ENCODE peak calls at places on chromosomes 13 and 19, in ten cellular contexts. V is left lung, M is PC-9, Z is psoas muscle, C is body of pancreas, F is suprapubic skin, R is ascending aorta, T is Peyer's patch, J is Caco-2, U is tibial artery. H is an unnamed sample. For H3K4me1, the result is how much of the 10 kb centered on the place peaks cover.

GRCh38 chr13:54144809-54145208 is 1116.2 kb downstream of the OLFM4 start:
- DNase-seq in J (no peak), V (no peak), M (no peak), T (no peak), C (no peak), Z (no peak), U (no peak), F (no peak), R (no peak), H (no peak)

GRCh38 chr19:45451181-45451849 is 16.5 kb upstream of the FOSB start:
- DNase-seq in F (peak), M (peak), T (peak), R (no peak), V (no peak), Z (peak), J (no peak), C (peak), U (peak), H (no peak)

GRCh38 chr13:24152292-24153214 is 8.0 kb upstream of the SPATA13 start:
- DNase-seq in U (no peak), R (no peak), F (no peak), M (no peak), T (no peak), C (no peak), V (no peak), J (no peak), Z (no peak), H (no peak)

GRCh38 chr19:58261968-58262921 is 16.5 kb upstream of the ZNF8 start:
- DNase-seq in Z (no peak), J (no peak), F (no peak), M (peak), V (no peak), U (no peak), T (no peak), C (no peak), R (no peak), H (no peak)

GRCh38 chr13:82688400-82688999 is 1193.8 kb downstream of the SLITRK1 start:
- DNase-seq in R (no peak), U (no peak), F (no peak), M (peak), T (no peak), C (no peak), J (no peak), V (no peak), Z (no peak), H (no peak)

GRCh38 chr13:97359181-97360057 is 74.5 kb upstream of the RAP2A start:
- DNase-seq in U (peak), M (peak), J (peak), T (peak), C (peak), R (no peak), V (no peak), Z (no peak), F (no peak), H (peak)

GRCh38 chr19:2189880-2190279 is 26.1 kb downstream of the DOT1L start:
- DNase-seq in J (no peak), U (no peak), F (no peak), V (no peak), T (no peak), M (no peak), Z (no peak), C (no peak), R (no peak), H (no peak)

GRCh38 chr13:49302817-49303216 is 55.1 kb downstream of the CDADC1 start:
- DNase-seq in C (no peak), T (no peak), R (no peak), U (no peak), Z (no peak), F (no peak), V (peak), J (no peak), M (no peak), H (no peak)

GRCh38 chr19:12872941-12873890 is 8.0 kb downstream of the DNASE2 start:
- DNase-seq in F (peak), J (peak), M (peak), C (peak), R (no peak), Z (peak), U (peak), V (no peak), T (peak), H (no peak)

GRCh38 chr19:47769534-47769933 is 9.0 kb upstream of the SELENOW start:
- DNase-seq in Z (no peak), T (no peak), M (no peak), V (no peak), F (no peak), U (no peak), R (no peak), C (no peak), J (no peak), H (no peak)

GRCh38 chr19:38658462-38659306 is 11.2 kb downstream of the ACTN4 start:
- DNase-seq in T (no peak), V (no peak), F (no peak), J (peak), Z (no peak), R (no peak), U (peak), C (peak), M (peak), H (no peak)

GRCh38 chr13:27918041-27918917 is 1.5 kb upstream of the PDX1 start:
- DNase-seq in Z (no peak), F (no peak), U (no peak), R (no peak), M (no peak), C (peak), T (no peak), V (no peak), J (peak), H (no peak)

GRCh38 chr19:5795382-5795919 is 4.5 kb upstream of the DUS3L start:
- DNase-seq in T (no peak), C (no peak), U (no peak), M (no peak), F (no peak), Z (no peak), J (no peak), V (no peak), R (no peak), H (no peak)

GRCh38 chr13:93635687-93636086 is 409.1 kb downstream of the GPC6 start:
- DNase-seq in Z (no peak), C (no peak), U (peak), J (no peak), R (no peak), V (no peak), F (no peak), T (no peak), M (no peak), H (no peak)

GRCh38 chr19:4962085-4962619 is 6.8 kb upstream of the KDM4B start:
- DNase-seq in F (no peak), T (no peak), R (no peak), Z (no peak), J (no peak), V (no peak), M (no peak), U (no peak), C (no peak), H (no peak)

GRCh38 chr13:35927554-35927953 is 203.6 kb downstream of the DCLK1 start:
- DNase-seq in J (no peak), R (no peak), F (no peak), C (no peak), U (no peak), M (peak), Z (no peak), V (no peak), T (no peak), H (no peak)

GRCh38 chr13:101346161-101346560 is 70.1 kb downstream of the NALCN start:
- DNase-seq in V (no peak), J (no peak), Z (no peak), R (no peak), U (no peak), M (no peak), F (no peak), C (no peak), T (no peak), H (no peak)

GRCh38 chr19:28319208-28319607 is 893.7 kb downstream of the UQCRFS1 start:
- DNase-seq in C (no peak), R (no peak), T (no peak), U (no peak), F (no peak), V (no peak), M (no peak), Z (no peak), J (no peak), H (no peak)

GRCh38 chr19:51272183-51272817 is 21.4 kb downstream of the SIGLECL1 start:
- DNase-seq in Z (no peak), J (no peak), F (no peak), U (no peak), T (no peak), C (no peak), V (no peak), R (no peak), M (no peak), H (peak)

GRCh38 chr19:42244452-42245220 is 2.2 kb upstream of the GSK3A start:
- DNase-seq in T (peak), M (peak), U (peak), F (peak), J (peak), Z (peak), C (peak), V (peak), R (peak), H (peak)

GRCh38 chr19:44847144-44848035 is 1.3 kb downstream of the NECTIN2 start:
- DNase-seq in F (peak), T (peak), C (peak), R (peak), M (peak), Z (peak), V (peak), J (peak), U (peak), H (peak)

GRCh38 chr19:13633109-13633508 is 126.8 kb upstream of the CACNA1A start:
- DNase-seq in V (no peak), F (no peak), R (no peak), C (peak), T (peak), J (no peak), Z (no peak), M (no peak), U (no peak), H (no peak)

GRCh38 chr19:38912600-38913514 is 871 bp upstream of the CCER2 start:
- DNase-seq in U (no peak), Z (no peak), C (no peak), T (no peak), F (no peak), M (peak), J (no peak), R (no peak), V (peak), H (no peak)

GRCh38 chr13:110278859-110279258 is 28.1 kb downstream of the COL4A1 start:
- DNase-seq in Z (no peak), C (no peak), U (no peak), M (no peak), J (no peak), V (no peak), F (no peak), T (peak), R (no peak), H (peak)

GRCh38 chr19:42254083-42254849 is 662 bp downstream of the ERF start:
- DNase-seq in V (peak), U (peak), M (no peak), C (peak), R (no peak), Z (peak), T (peak), F (peak), J (no peak), H (no peak)

GRCh38 chr13:55038230-55038629 is 2009.6 kb downstream of the OLFM4 start:
- DNase-seq in C (no peak), F (no peak), V (no peak), Z (no peak), M (no peak), U (no peak), T (no peak), R (no peak), J (no peak), H (no peak)

GRCh38 chr19:12230751-12231733 is 63.6 kb downstream of the ZNF44 start:
- DNase-seq in R (no peak), J (no peak), M (peak), C (no peak), T (no peak), U (no peak), Z (no peak), F (no peak), V (no peak), H (no peak)

DNA sequence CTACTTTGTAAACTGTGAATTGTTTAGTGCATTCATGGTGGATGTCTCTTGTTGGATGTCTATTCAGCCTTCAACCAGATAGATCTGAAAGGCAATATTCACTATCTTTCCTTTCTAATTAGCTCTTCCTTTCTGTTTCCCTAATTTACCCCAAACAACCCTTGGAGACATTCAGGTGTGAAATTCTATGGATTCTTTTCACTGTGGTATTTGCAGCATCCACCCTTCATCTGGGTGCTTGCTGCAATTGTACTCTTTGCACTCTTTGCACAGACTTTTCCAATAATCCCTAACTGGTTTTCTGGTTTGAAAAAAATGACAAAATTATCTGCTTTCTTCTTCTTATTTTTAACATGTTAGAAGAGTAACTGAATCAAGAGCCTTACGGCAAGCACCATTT is 56.5 kb downstream of the KL start:
- DNase-seq in F (no peak), C (no peak), T (no peak), Z (no peak), M (no peak), R (no peak), J (no peak), U (no peak), V (no peak), H (no peak)
- H3K4me1 ChIP-seq in F (under half), C (under half), T (under half), Z (under half), M (under half), R (under half), J (under half), U (under half), V (under half), H (under half)

DNA sequence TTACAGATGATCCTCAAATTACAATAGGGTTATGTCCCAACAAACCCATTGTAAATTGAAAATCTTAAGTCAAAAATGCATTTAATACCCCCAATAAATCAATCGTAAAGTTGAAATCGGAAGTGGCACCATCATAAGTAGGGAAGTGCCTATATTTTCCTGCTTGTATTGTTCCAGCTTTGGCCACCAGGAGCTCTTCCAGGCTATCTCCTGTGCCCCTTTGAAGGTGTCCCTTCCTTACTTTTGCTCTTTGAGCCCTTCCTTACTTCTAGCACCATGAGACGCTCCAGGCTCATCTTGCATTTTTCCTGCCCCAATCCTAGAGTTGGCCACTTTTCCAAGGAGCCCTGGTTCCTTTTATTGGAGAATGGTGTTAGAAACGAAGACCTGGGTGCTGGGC is 163.0 kb upstream of the TSC22D1 start:
- DNase-seq in R (no peak), U (no peak), C (no peak), F (no peak), M (no peak), J (no peak), T (no peak), V (no peak), Z (no peak), H (no peak)
- TF ChIP-seq CTCF in R (no peak), U (no peak), C (no peak), F (no peak), M (peak), J (no peak), T (no peak), V (no peak), Z (no peak), H (no peak)

DNA sequence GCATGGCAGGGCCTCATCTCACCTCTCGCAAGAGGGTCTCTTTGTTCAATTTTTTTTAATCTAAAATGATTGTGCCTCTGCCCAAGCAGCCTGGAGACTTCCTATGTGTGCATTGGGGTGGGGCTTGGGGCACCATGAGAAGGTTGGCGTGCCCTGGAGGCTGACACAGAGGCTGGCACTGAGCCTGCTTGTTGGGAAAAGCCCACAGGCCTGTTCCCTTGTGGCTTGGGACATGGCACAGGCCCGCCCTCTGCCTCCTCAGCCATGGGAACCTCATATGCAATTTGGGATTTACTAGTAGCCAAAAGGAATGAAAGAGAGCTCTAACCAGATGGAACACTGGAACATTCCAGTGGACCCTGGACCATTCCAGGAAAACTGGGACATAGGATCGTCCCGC is 8.0 kb downstream of the FXYD3 start:
- DNase-seq in R (peak), T (no peak), M (peak), J (no peak), V (peak), C (peak), U (peak), F (no peak), Z (peak), H (no peak)
- H3K4me1 ChIP-seq in R (under half), T (under half), M (half or more), J (under half), V (under half), C (under half), U (under half), F (half or more), Z (under half), H (under half)

GRCh38 chr13:78689011-78689410 is 30.1 kb upstream of the OBI1 start:
- DNase-seq in C (no peak), V (no peak), R (no peak), Z (no peak), U (no peak), F (no peak), J (no peak), M (no peak), T (no peak), H (no peak)
- TF ChIP-seq CTCF in C (no peak), V (no peak), R (no peak), Z (peak), U (no peak), F (no peak), J (no peak), M (no peak), T (peak), H (peak)

DNA sequence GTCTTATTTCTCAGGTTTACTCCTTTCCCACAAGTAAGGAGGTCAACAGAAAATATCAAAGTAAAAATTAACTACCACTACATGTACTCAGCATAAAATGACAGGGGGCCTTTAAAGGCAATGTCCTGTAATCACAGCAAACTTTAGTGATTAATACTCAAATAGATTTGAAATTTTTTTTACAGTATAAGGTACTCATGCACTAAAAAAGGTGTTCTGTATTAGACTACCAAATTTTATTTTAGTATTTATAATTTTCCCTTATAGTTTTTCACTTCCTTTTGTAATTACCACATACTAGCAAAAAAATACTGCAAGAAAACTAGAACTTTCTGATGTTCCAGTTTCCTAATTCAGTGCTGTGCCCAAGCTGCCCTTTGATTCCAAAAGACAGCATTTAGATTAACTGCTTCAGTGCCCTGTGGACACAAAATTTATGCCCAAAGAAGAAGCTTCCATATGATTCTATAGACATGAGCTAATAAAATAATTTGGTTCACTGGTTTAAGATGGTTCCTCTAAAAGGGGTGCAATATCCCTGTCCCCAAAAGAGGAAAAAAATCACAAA is 70.6 kb downstream of the KLF12 start:
- DNase-seq in C (no peak), F (no peak), J (no peak), Z (no peak), M (no peak), U (no peak), T (no peak), R (no peak), V (no peak), H (no peak)
- H3K4me1 ChIP-seq in C (under half), F (under half), J (under half), Z (under half), M (under half), U (under half), T (under half), R (under half), V (under half), H (under half)

GRCh38 chr13:51921790-51922740 is 60.3 kb downstream of the CCDC70 start:
- DNase-seq in U (no peak), M (no peak), Z (no peak), F (no peak), R (no peak), T (no peak), V (no peak), C (no peak), J (peak), H (no peak)

GRCh38 chr13:51924756-51925544 is 63.2 kb downstream of the CCDC70 start:
- DNase-seq in J (no peak), F (no peak), V (no peak), M (no peak), C (no peak), R (no peak), Z (no peak), U (no peak), T (no peak), H (no peak)

GRCh38 chr13:51922771-51923480 is 61.2 kb downstream of the CCDC70 start:
- DNase-seq in M (no peak), C (no peak), U (no peak), J (peak), F (no peak), Z (no peak), R (no peak), T (no peak), V (no peak), H (no peak)

GRCh38 chr13:51925865-51926527 is 64.2 kb downstream of the CCDC70 start:
- DNase-seq in T (no peak), V (no peak), R (no peak), U (no peak), C (no peak), F (no peak), M (no peak), Z (no peak), J (peak), H (no peak)

GRCh38 chr13:51923983-51924539 is 62.3 kb downstream of the CCDC70 start:
- DNase-seq in F (no peak), Z (no peak), C (no peak), R (no peak), U (no peak), T (no peak), V (no peak), J (no peak), M (no peak), H (no peak)
- TF ChIP-seq CTCF in F (no peak), Z (no peak), C (no peak), R (no peak), U (no peak), T (peak), V (no peak), J (peak), M (peak), H (no peak)

GRCh38 chr13:114314074-114314912 is at the start of gene CHAMP1:
- DNase-seq in Z (peak), R (peak), T (peak), U (peak), F (peak), V (peak), C (peak), M (peak), J (peak), H (peak)

GRCh38 chr13:114311908-114312307 is 2.4 kb upstream of the CHAMP1 start:
- DNase-seq in F (no peak), R (no peak), M (no peak), C (no peak), U (no peak), J (no peak), Z (no peak), V (no peak), T (no peak), H (no peak)

GRCh38 chr13:114313061-114313860 is 1.0 kb upstream of the CHAMP1 start:
- DNase-seq in R (no peak), F (no peak), U (no peak), M (no peak), C (no peak), Z (no peak), J (no peak), T (no peak), V (no peak), H (no peak)

GRCh38 chr13:114318624-114319023 is 4.3 kb downstream of the CHAMP1 start:
- DNase-seq in F (no peak), M (no peak), J (no peak), R (no peak), T (no peak), U (no peak), V (no peak), Z (no peak), C (no peak), H (no peak)

GRCh38 chr13:114315074-114315785 is 927 bp downstream of the CHAMP1 start:
- DNase-seq in Z (no peak), R (no peak), C (no peak), V (no peak), F (no peak), J (no peak), U (no peak), T (no peak), M (no peak), H (no peak)
- H3K4me1 ChIP-seq in Z (under half), R (under half), C (half or more), V (half or more), F (half or more), J (under half), U (under half), T (under half), M (under half), H (under half)